ENCODE peak calls at places on chromosomes 13 and 19, in six cellular contexts. One of them, this sample, is unnamed.

GRCh38 chr13:48726711-48727110 is 73.0 kb downstream of the CYSLTR2 start:
- DNase-seq in tibial nerve: no peak
- DNase-seq in type B pancreatic cell: no peak
- DNase-seq in psoas muscle: no peak
- DNase-seq in AG09319: no peak
- DNase-seq in GM13976: no peak
- DNase-seq in this sample: no peak

GRCh38 chr19:31220540-31220939 is 128.7 kb downstream of the TSHZ3 start:
- DNase-seq in tibial nerve: no peak
- DNase-seq in type B pancreatic cell: no peak
- DNase-seq in GM13976: no peak
- DNase-seq in psoas muscle: no peak
- DNase-seq in AG09319: no peak
- DNase-seq in this sample: no peak

GRCh38 chr13:38661276-38661675 is 25.6 kb upstream of the FREM2 start:
- DNase-seq in GM13976: no peak
- DNase-seq in psoas muscle: no peak
- DNase-seq in tibial nerve: no peak
- DNase-seq in type B pancreatic cell: no peak
- DNase-seq in AG09319: no peak
- DNase-seq in this sample: no peak

GRCh38 chr13:110913322-110913721 is 1.5 kb downstream of the ANKRD10 start:
- DNase-seq in tibial nerve: no peak
- DNase-seq in AG09319: no peak
- DNase-seq in psoas muscle: no peak
- DNase-seq in GM13976: no peak
- DNase-seq in type B pancreatic cell: no peak
- DNase-seq in this sample: no peak

GRCh38 chr13:45941261-45941660 is 89.7 kb upstream of the SIAH3 start:
- DNase-seq in tibial nerve: no peak
- DNase-seq in psoas muscle: no peak
- DNase-seq in AG09319: no peak
- DNase-seq in GM13976: no peak
- DNase-seq in type B pancreatic cell: no peak
- DNase-seq in this sample: no peak

GRCh38 chr13:47990427-47990826 is 10.6 kb downstream of the SUCLA2 start:
- DNase-seq in psoas muscle: no peak
- DNase-seq in GM13976: no peak
- DNase-seq in tibial nerve: no peak
- DNase-seq in AG09319: no peak
- DNase-seq in type B pancreatic cell: no peak
- DNase-seq in this sample: no peak

GRCh38 chr13:67914535-67914934 is 684.4 kb upstream of the PCDH9 start:
- DNase-seq in tibial nerve: no peak
- DNase-seq in psoas muscle: no peak
- DNase-seq in AG09319: no peak
- DNase-seq in GM13976: no peak
- DNase-seq in type B pancreatic cell: no peak
- DNase-seq in this sample: no peak

GRCh38 chr19:52142001-52142595 is 2.4 kb upstream of the ZNF616 start:
- DNase-seq in type B pancreatic cell: no peak
- DNase-seq in psoas muscle: no peak
- DNase-seq in AG09319: no peak
- DNase-seq in tibial nerve: no peak
- DNase-seq in GM13976: no peak
- DNase-seq in this sample: no peak

GRCh38 chr13:99215466-99215865 is 14.8 kb downstream of the UBAC2 start:
- DNase-seq in type B pancreatic cell: no peak
- DNase-seq in AG09319: no peak
- DNase-seq in GM13976: no peak
- DNase-seq in psoas muscle: no peak
- DNase-seq in tibial nerve: no peak
- DNase-seq in this sample: peak

GRCh38 chr13:109396266-109396665 is 390.1 kb downstream of the IRS2 start:
- DNase-seq in GM13976: no peak
- DNase-seq in psoas muscle: no peak
- DNase-seq in tibial nerve: no peak
- DNase-seq in type B pancreatic cell: no peak
- DNase-seq in AG09319: no peak
- DNase-seq in this sample: no peak

GRCh38 chr13:98672947-98673545 is 79.4 kb downstream of the SLC15A1 start:
- DNase-seq in GM13976: peak
- DNase-seq in type B pancreatic cell: no peak
- DNase-seq in AG09319: peak
- DNase-seq in tibial nerve: peak
- DNase-seq in psoas muscle: peak
- DNase-seq in this sample: no peak

GRCh38 chr13:110520431-110521295 is 40.9 kb downstream of the RAB20 start:
- DNase-seq in psoas muscle: peak
- DNase-seq in tibial nerve: peak
- DNase-seq in type B pancreatic cell: no peak
- DNase-seq in AG09319: peak
- DNase-seq in GM13976: no peak
- DNase-seq in this sample: no peak

GRCh38 chr19:28948531-28948930 is 264.4 kb downstream of the UQCRFS1 start:
- DNase-seq in psoas muscle: no peak
- DNase-seq in type B pancreatic cell: no peak
- DNase-seq in GM13976: no peak
- DNase-seq in AG09319: peak
- DNase-seq in tibial nerve: no peak
- DNase-seq in this sample: no peak

GRCh38 chr19:28943651-28944050 is 269.3 kb downstream of the UQCRFS1 start:
- DNase-seq in tibial nerve: no peak
- DNase-seq in psoas muscle: no peak
- DNase-seq in AG09319: no peak
- DNase-seq in type B pancreatic cell: no peak
- DNase-seq in GM13976: no peak
- DNase-seq in this sample: no peak

GRCh38 chr19:28949535-28949934 is 263.4 kb downstream of the UQCRFS1 start:
- DNase-seq in GM13976: no peak
- DNase-seq in AG09319: no peak
- DNase-seq in tibial nerve: no peak
- DNase-seq in psoas muscle: no peak
- DNase-seq in type B pancreatic cell: no peak
- DNase-seq in this sample: no peak

DNA sequence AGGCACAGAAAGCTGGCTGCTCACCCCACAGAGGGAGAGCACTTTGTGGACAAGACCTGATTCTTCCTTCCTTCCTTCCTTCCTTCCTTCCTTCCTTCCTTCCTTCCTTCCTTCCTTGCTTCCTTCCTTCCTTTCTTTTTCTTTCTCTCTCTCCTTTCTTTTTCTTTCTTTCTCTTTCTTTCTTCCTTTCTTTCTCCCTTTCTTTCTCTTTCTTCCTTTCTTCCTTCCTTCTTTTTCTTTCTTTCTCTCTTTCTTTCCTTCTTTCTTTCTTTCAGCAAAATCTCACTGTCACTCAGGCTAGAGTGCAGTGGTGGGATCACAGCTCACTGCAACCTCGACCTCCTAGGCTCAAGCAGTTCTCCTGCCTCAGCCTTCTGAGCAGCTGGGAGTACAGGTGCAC is 263.9 kb downstream of the UQCRFS1 start:
- DNase-seq in psoas muscle: no peak
- DNase-seq in type B pancreatic cell: no peak
- DNase-seq in AG09319: no peak
- DNase-seq in GM13976: no peak
- DNase-seq in tibial nerve: no peak
- DNase-seq in this sample: no peak
- TF ChIP-seq CTCF in psoas muscle: no peak
- TF ChIP-seq CTCF in type B pancreatic cell: no peak
- TF ChIP-seq CTCF in AG09319: no peak
- TF ChIP-seq CTCF in GM13976: no peak
- TF ChIP-seq CTCF in tibial nerve: no peak
- TF ChIP-seq CTCF in this sample: no peak

GRCh38 chr13:100443278-100443997 is 145.2 kb downstream of the GGACT start:
- DNase-seq in psoas muscle: no peak
- DNase-seq in type B pancreatic cell: no peak
- DNase-seq in tibial nerve: no peak
- DNase-seq in AG09319: no peak
- DNase-seq in GM13976: no peak
- DNase-seq in this sample: no peak

GRCh38 chr13:100439247-100439955 is 149.2 kb downstream of the GGACT start:
- DNase-seq in AG09319: no peak
- DNase-seq in tibial nerve: no peak
- DNase-seq in psoas muscle: no peak
- DNase-seq in GM13976: no peak
- DNase-seq in type B pancreatic cell: no peak
- DNase-seq in this sample: no peak

GRCh38 chr13:100443998-100444328 is 144.6 kb downstream of the GGACT start:
- DNase-seq in psoas muscle: no peak
- DNase-seq in GM13976: no peak
- DNase-seq in AG09319: no peak
- DNase-seq in type B pancreatic cell: no peak
- DNase-seq in tibial nerve: no peak
- DNase-seq in this sample: no peak

GRCh38 chr13:100440756-100441421 is 147.7 kb downstream of the GGACT start:
- DNase-seq in tibial nerve: no peak
- DNase-seq in AG09319: no peak
- DNase-seq in psoas muscle: no peak
- DNase-seq in GM13976: no peak
- DNase-seq in type B pancreatic cell: no peak
- DNase-seq in this sample: no peak

DNA sequence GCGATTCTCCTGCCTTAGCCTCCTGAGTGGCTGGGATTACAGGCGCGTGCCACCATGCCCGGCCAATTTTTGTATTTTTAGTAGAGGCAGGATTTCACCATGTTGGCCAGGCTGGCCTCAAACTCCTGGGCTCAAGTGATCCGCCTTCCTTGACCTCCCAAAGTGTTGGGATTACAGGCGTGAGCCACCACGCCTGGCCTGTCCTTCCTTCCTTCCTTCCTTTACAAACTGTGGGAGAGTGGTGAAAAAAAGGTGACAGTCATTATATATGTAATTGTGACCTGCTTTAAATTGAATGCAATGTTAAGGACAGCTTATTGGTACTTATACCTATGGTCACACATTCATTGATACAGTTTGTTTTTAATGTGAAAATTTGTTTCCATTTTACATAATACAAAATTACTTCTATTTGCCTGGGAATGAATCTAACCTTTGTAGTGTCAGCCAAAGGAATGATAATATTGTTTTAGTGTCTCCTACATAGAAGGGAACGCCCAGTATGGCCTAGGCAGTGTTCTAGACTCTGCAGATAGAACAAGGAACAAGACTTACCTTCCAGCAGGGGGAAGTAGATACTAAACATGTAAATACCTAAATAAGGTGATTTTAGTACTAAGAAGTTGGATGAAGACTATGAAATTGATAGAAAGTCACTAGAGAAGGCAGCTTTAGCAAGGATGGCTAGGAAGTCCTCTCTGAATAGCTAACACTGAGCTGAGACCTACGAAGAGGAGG is 146.3 kb downstream of the GGACT start:
- DNase-seq in type B pancreatic cell: no peak
- DNase-seq in AG09319: no peak
- DNase-seq in psoas muscle: no peak
- DNase-seq in GM13976: no peak
- DNase-seq in tibial nerve: no peak
- DNase-seq in this sample: no peak
- TF ChIP-seq CTCF in type B pancreatic cell: no peak
- TF ChIP-seq CTCF in AG09319: no peak
- TF ChIP-seq CTCF in psoas muscle: no peak
- TF ChIP-seq CTCF in GM13976: no peak
- TF ChIP-seq CTCF in tibial nerve: no peak
- TF ChIP-seq CTCF in this sample: peak

DNA sequence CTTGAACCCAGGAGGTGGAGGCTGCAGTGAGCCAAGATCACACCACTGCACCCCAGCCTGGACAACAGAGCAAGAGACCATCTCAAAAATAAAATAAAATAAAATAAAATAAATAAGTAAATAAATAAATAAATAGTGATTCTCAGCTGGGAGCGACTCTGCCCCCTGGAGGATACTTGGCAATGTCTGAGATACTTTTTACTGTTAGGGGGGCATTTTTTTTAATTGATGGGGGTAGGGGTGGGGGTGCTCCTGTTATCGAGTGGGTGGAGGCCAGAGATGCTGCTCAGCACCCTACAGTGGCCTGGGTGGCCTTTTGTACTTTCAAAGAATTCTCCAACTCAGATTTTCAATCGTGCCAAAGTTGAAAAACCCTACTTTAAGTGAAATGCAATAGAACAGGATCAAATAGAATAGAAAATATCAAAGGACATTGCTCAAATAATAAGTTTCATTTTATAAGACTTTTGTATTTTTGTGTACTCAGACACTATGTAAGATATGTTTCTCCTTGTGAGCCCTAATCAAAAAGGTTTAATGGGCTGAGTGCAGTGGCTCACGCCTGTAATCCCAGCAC is 7.1 kb upstream of the CLPP start:
- DNase-seq in AG09319: no peak
- DNase-seq in tibial nerve: no peak
- DNase-seq in type B pancreatic cell: no peak
- DNase-seq in GM13976: no peak
- DNase-seq in psoas muscle: no peak
- DNase-seq in this sample: no peak
- TF ChIP-seq CTCF in AG09319: peak
- TF ChIP-seq CTCF in tibial nerve: no peak
- TF ChIP-seq CTCF in type B pancreatic cell: peak
- TF ChIP-seq CTCF in GM13976: no peak
- TF ChIP-seq CTCF in psoas muscle: peak
- TF ChIP-seq CTCF in this sample: peak

GRCh38 chr19:1650627-1651009 is 1.8 kb downstream of the TCF3 start:
- DNase-seq in tibial nerve: no peak
- DNase-seq in type B pancreatic cell: no peak
- DNase-seq in AG09319: no peak
- DNase-seq in GM13976: no peak
- DNase-seq in psoas muscle: no peak
- DNase-seq in this sample: no peak

GRCh38 chr19:1647664-1648155 is 4.7 kb downstream of the TCF3 start:
- DNase-seq in AG09319: no peak
- DNase-seq in type B pancreatic cell: no peak
- DNase-seq in GM13976: no peak
- DNase-seq in tibial nerve: no peak
- DNase-seq in psoas muscle: no peak
- DNase-seq in this sample: no peak

GRCh38 chr19:1649706-1650626 is 2.4 kb downstream of the TCF3 start:
- DNase-seq in tibial nerve: no peak
- DNase-seq in GM13976: no peak
- DNase-seq in psoas muscle: no peak
- DNase-seq in type B pancreatic cell: no peak
- DNase-seq in AG09319: no peak
- DNase-seq in this sample: no peak

GRCh38 chr19:1648156-1648925 is 4.1 kb downstream of the TCF3 start:
- DNase-seq in type B pancreatic cell: no peak
- DNase-seq in AG09319: no peak
- DNase-seq in psoas muscle: no peak
- DNase-seq in GM13976: peak
- DNase-seq in tibial nerve: no peak
- DNase-seq in this sample: no peak

DNA sequence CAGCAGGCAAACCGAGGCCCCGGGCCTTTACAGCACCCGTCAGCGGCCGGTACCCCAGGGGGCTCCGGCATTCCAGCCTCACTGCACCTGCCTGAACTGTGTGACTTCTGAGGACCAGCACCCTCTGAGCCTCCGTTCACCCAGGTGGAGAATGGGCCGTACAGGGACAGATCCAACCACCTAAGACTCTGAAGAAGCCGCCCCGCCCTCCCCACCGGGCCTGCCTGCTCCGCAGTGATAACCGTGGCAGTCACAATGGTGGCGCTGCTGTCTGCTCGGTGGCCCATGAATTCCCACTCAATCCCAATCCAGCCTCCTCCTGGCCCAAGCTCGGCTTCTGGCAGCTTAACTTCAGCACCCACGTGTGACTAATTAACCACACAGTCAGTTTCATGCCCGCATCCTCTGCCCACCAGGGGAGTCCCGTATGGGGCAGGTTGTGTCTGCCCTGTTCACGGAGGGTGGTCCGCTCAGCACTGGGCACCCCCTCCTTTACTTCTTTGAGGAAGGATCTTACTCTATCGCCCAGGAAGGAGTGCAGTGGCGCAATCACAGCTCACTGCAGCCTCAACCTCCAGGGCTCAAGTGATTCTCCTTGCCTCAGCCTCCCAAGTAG is 3.4 kb downstream of the TCF3 start:
- DNase-seq in tibial nerve: no peak
- DNase-seq in AG09319: no peak
- DNase-seq in psoas muscle: no peak
- DNase-seq in type B pancreatic cell: no peak
- DNase-seq in GM13976: no peak
- DNase-seq in this sample: no peak
- TF ChIP-seq CTCF in tibial nerve: no peak
- TF ChIP-seq CTCF in AG09319: no peak
- TF ChIP-seq CTCF in psoas muscle: no peak
- TF ChIP-seq CTCF in type B pancreatic cell: no peak
- TF ChIP-seq CTCF in GM13976: peak
- TF ChIP-seq CTCF in this sample: no peak

This sample was measured in osteocyte.